ENCODE peak calls at places on chromosomes 11 and 22, in eight cellular contexts. O is activated CD8-positive, alpha-beta memory T cell treated with anti-CD3 and anti-CD28 coated beads, Interleukin-2, amount 50 U/mL, for 4 hours; Z is ascending aorta; H is EL; T is amniotic stem cell; A is omental fat pad; U is stimulated activated CD8-positive, alpha-beta memory T cell treated with anti-CD3 and anti-CD28 coated beads, Interleukin-4, amount 100 ng/mL, for 24 hours; J is ELF-1. V is an unnamed sample.
A peak's percentile ranks its signal among the peaks of the same experiment; 100 is the strongest.

GRCh38 chr22:36541831-36542391 is 12.9 kb upstream of the EIF3D start:
- DNase-seq in O (peak; percentile 25), Z (no peak), H (peak; percentile 94), T (peak; percentile 30), A (no peak), U (peak; percentile 28), J (no peak), V (no peak)

GRCh38 chr22:36344106-36344827 is 43.5 kb downstream of the MYH9 start:
- DNase-seq in O (peak; percentile 58), Z (no peak), H (no peak), T (no peak), A (no peak), U (no peak), J (no peak), V (no peak)

GRCh38 chr11:63573881-63574855 is 11.0 kb upstream of the PLAAT2 start:
- DNase-seq in O (no peak), Z (no peak), H (peak; percentile 72), T (no peak), A (no peak), U (no peak), J (peak; percentile 40), V (no peak)

GRCh38 chr22:49867303-49868250 is 13.9 kb downstream of the ZBED4 start:
- DNase-seq in O (no peak), Z (no peak), H (no peak), T (no peak), A (no peak), U (no peak), J (no peak), V (no peak)

GRCh38 chr11:91163619-91164451 is 941.0 kb upstream of the CHORDC1 start:
- DNase-seq in O (no peak), Z (no peak), H (peak; percentile 61), T (no peak), A (no peak), U (no peak), J (no peak), V (no peak)

GRCh38 chr22:27267145-27267544 is 534.4 kb downstream of the MN1 start:
- DNase-seq in O (no peak), Z (no peak), H (no peak), T (no peak), A (no peak), U (no peak), J (no peak), V (no peak)

GRCh38 chr11:17762309-17762974 is 27.9 kb downstream of the KCNC1 start:
- DNase-seq in O (no peak), Z (no peak), H (no peak), T (no peak), A (no peak), U (no peak), J (no peak), V (no peak)

GRCh38 chr11:126061707-126062678 is 673 bp downstream of the CDON start:
- DNase-seq in O (no peak), Z (peak; percentile 67), H (peak; percentile 6), T (no peak), A (no peak), U (peak; percentile 11), J (peak; percentile 71), V (peak; percentile 19)

GRCh38 chr11:69039501-69039900 is 9.2 kb upstream of the TPCN2 start:
- DNase-seq in O (no peak), Z (no peak), H (no peak), T (no peak), A (no peak), U (no peak), J (no peak), V (no peak)

GRCh38 chr11:33704240-33705002 is 3.8 kb upstream of the C11orf91 start:
- DNase-seq in O (no peak), Z (no peak), H (no peak), T (no peak), A (no peak), U (no peak), J (no peak), V (no peak)

GRCh38 chr11:60169264-60169915 is 13.5 kb downstream of the MS4A6A start:
- DNase-seq in O (no peak), Z (no peak), H (peak; percentile 1), T (no peak), A (no peak), U (no peak), J (peak; percentile 39), V (no peak)

GRCh38 chr11:106276126-106276525 is 198.7 kb downstream of the AASDHPPT start:
- DNase-seq in O (no peak), Z (no peak), H (no peak), T (no peak), A (no peak), U (no peak), J (no peak), V (no peak)

GRCh38 chr11:28836285-28837081 is 728.3 kb downstream of the METTL15 start:
- DNase-seq in O (no peak), Z (no peak), H (peak; percentile 98), T (peak; percentile 94), A (no peak), U (no peak), J (peak; percentile 2), V (no peak)

GRCh38 chr11:73154178-73154577 is 12.1 kb upstream of the FCHSD2 start:
- DNase-seq in O (no peak), Z (no peak), H (no peak), T (no peak), A (no peak), U (no peak), J (no peak), V (no peak)

GRCh38 chr11:68753300-68753699 is 2.0 kb upstream of the TESMIN start:
- DNase-seq in O (no peak), Z (no peak), H (no peak), T (no peak), A (no peak), U (no peak), J (no peak), V (no peak)

GRCh38 chr22:31683181-31684105 is 21.4 kb upstream of the PISD start:
- DNase-seq in O (no peak), Z (no peak), H (no peak), T (no peak), A (no peak), U (no peak), J (no peak), V (no peak)

GRCh38 chr11:95296621-95297025 is 65.6 kb upstream of the SESN3 start:
- DNase-seq in O (no peak), Z (no peak), H (no peak), T (no peak), A (no peak), U (no peak), J (no peak), V (no peak)

GRCh38 chr11:5092821-5093585 is 23.6 kb downstream of the OR52E1 start:
- DNase-seq in O (no peak), Z (no peak), H (peak; percentile 16), T (no peak), A (no peak), U (no peak), J (no peak), V (no peak)

GRCh38 chr11:45411221-45411946 is 125.2 kb upstream of the SYT13 start:
- DNase-seq in O (no peak), Z (peak; percentile 56), H (no peak), T (peak; percentile 24), A (no peak), U (no peak), J (peak; percentile 18), V (no peak)

GRCh38 chr11:19664896-19665548 is 47.6 kb upstream of the NAV2 start:
- DNase-seq in O (no peak), Z (peak; percentile 50), H (peak; percentile 50), T (no peak), A (no peak), U (no peak), J (no peak), V (no peak)

GRCh38 chr22:31284241-31284745 is 8.0 kb downstream of the PIK3IP1 start:
- DNase-seq in O (no peak), Z (no peak), H (no peak), T (no peak), A (no peak), U (no peak), J (no peak), V (no peak)

GRCh38 chr11:7512525-7513209 is 1.1 kb upstream of the PPFIBP2 start:
- DNase-seq in O (peak; percentile 21), Z (peak; percentile 93), H (peak; percentile 34), T (no peak), A (no peak), U (no peak), J (no peak), V (no peak)

GRCh38 chr11:118998388-118998717 is 415 bp downstream of the CENATAC start:
- DNase-seq in O (no peak), Z (no peak), H (no peak), T (no peak), A (no peak), U (no peak), J (peak; percentile 46), V (no peak)

GRCh38 chr22:30457964-30458363 is 13.9 kb downstream of the SEC14L3 start:
- DNase-seq in O (no peak), Z (no peak), H (no peak), T (no peak), A (no peak), U (no peak), J (no peak), V (no peak)

GRCh38 chr11:1099519-1100355 is 25.1 kb downstream of the MUC2 start:
- DNase-seq in O (no peak), Z (no peak), H (no peak), T (no peak), A (no peak), U (no peak), J (no peak), V (no peak)

GRCh38 chr11:110219011-110219785 is 77.2 kb downstream of the RDX start:
- DNase-seq in O (no peak), Z (no peak), H (peak; percentile 49), T (no peak), A (no peak), U (no peak), J (no peak), V (no peak)

GRCh38 chr11:113316251-113316650 is 1.9 kb downstream of the TTC12 start:
- DNase-seq in O (no peak), Z (no peak), H (no peak), T (no peak), A (no peak), U (no peak), J (no peak), V (no peak)

GRCh38 chr11:108813086-108813485 is 148.2 kb downstream of the DDX10 start:
- DNase-seq in O (no peak), Z (no peak), H (no peak), T (no peak), A (no peak), U (no peak), J (no peak), V (no peak)

GRCh38 chr22:37254867-37255233 is 10.8 kb upstream of the RAC2 start:
- DNase-seq in O (no peak), Z (no peak), H (no peak), T (no peak), A (no peak), U (no peak), J (no peak), V (no peak)

GRCh38 chr11:59801981-59802638 is 8.5 kb downstream of the MRPL16 start:
- DNase-seq in O (no peak), Z (peak; percentile 69), H (no peak), T (no peak), A (no peak), U (no peak), J (peak; percentile 34), V (no peak)

GRCh38 chr11:9716275-9717039 is 52.6 kb downstream of the SWAP70 start:
- DNase-seq in O (no peak), Z (peak; percentile 75), H (peak; percentile 74), T (no peak), A (no peak), U (no peak), J (no peak), V (no peak)

GRCh38 chr22:27711756-27712155 is 89.8 kb downstream of the MN1 start:
- DNase-seq in O (no peak), Z (no peak), H (no peak), T (no peak), A (no peak), U (no peak), J (no peak), V (no peak)